ENCODE peak calls at places on chromosomes 4 and X, in four cellular contexts. C, L, B and X are unnamed samples.

GRCh38 chr4:145883173-145883572 is 55.5 kb downstream of the ZNF827 start:
- DNase-seq in C (no peak), L (no peak), B (no peak), X (no peak)

GRCh38 chr4:166421556-166422156 is 548.6 kb downstream of the TLL1 start:
- DNase-seq in C (no peak), L (no peak), B (no peak), X (no peak)

GRCh38 chr4:8061573-8061972 is 97.0 kb downstream of the ABLIM2 start:
- DNase-seq in C (no peak), L (no peak), B (no peak), X (no peak)

GRCh38 chr4:104966349-104967033 is 180.2 kb upstream of the TET2 start:
- DNase-seq in C (no peak), L (no peak), B (peak), X (no peak)

GRCh38 chrX:155070663-155070974 is 317 bp downstream of the CMC4 start:
- DNase-seq in C (no peak), L (no peak), B (peak), X (no peak)

GRCh38 chr4:173223743-173224142 is 55.1 kb downstream of the GALNT7 start:
- DNase-seq in C (no peak), L (no peak), B (no peak), X (no peak)

GRCh38 chr4:84994280-84994679 is 27.8 kb upstream of the WDFY3 start:
- DNase-seq in C (no peak), L (no peak), B (no peak), X (no peak)

GRCh38 chr4:171765514-171765913 is 47.7 kb upstream of the GALNTL6 start:
- DNase-seq in C (no peak), L (no peak), B (no peak), X (no peak)

GRCh38 chr4:36917413-36917812 is 327.1 kb upstream of the NWD2 start:
- DNase-seq in C (no peak), L (no peak), B (no peak), X (no peak)

GRCh38 chr4:73729534-73730165 is 10.7 kb upstream of the CXCL8 start:
- DNase-seq in C (peak), L (no peak), B (peak), X (no peak)

GRCh38 chrX:39752820-39753219 is 344.9 kb downstream of the BCOR start:
- DNase-seq in C (no peak), L (no peak), B (no peak), X (no peak)

GRCh38 chr4:183129675-183130074 is 30.6 kb downstream of the WWC2 start:
- DNase-seq in C (peak), L (no peak), B (no peak), X (no peak)

GRCh38 chrX:63657821-63658220 is 127.2 kb downstream of the ARHGEF9 start:
- DNase-seq in C (no peak), L (no peak), B (no peak), X (no peak)

GRCh38 chrX:148298737-148299136 is 201.7 kb upstream of the AFF2 start:
- DNase-seq in C (no peak), L (no peak), B (no peak), X (no peak)

GRCh38 chrX:10198254-10198653 is 41.5 kb downstream of the CLCN4 start:
- DNase-seq in C (peak), L (no peak), B (no peak), X (no peak)

GRCh38 chr4:85084371-85085170 is 118.1 kb upstream of the WDFY3 start:
- DNase-seq in C (peak), L (no peak), B (peak), X (no peak)

GRCh38 chr4:40204507-40205258 is 7.9 kb downstream of the RHOH start:
- DNase-seq in C (peak), L (no peak), B (no peak), X (no peak)

GRCh38 chr4:138405439-138405838 is 163.3 kb upstream of the SLC7A11 start:
- DNase-seq in C (no peak), L (no peak), B (no peak), X (no peak)

GRCh38 chr4:53962516-53963225 is 101.7 kb downstream of the CHIC2 start:
- DNase-seq in C (no peak), L (no peak), B (no peak), X (no peak)

GRCh38 chr4:80566203-80566872 is 230.8 kb downstream of the CFAP299 start:
- DNase-seq in C (no peak), L (no peak), B (no peak), X (no peak)

GRCh38 chr4:63315651-63316050 is 1093.6 kb downstream of the TECRL start:
- DNase-seq in C (no peak), L (no peak), B (no peak), X (no peak)

GRCh38 chr4:20065952-20066351 is 185.8 kb upstream of the SLIT2 start:
- DNase-seq in C (no peak), L (no peak), B (no peak), X (no peak)

GRCh38 chr4:33911951-33912350 is 2332.4 kb downstream of the ARAP2 start:
- DNase-seq in C (no peak), L (no peak), B (no peak), X (no peak)

GRCh38 chr4:81622028-81622427 is 150.3 kb upstream of the RASGEF1B start:
- DNase-seq in C (no peak), L (no peak), B (no peak), X (no peak)

GRCh38 chr4:157701695-157701994 is 471.2 kb downstream of the GASK1B start:
- DNase-seq in C (no peak), L (no peak), B (no peak), X (no peak)

GRCh38 chr4:13546855-13547562 is 2.7 kb upstream of the NKX3-2 start:
- DNase-seq in C (no peak), L (no peak), B (no peak), X (no peak)

GRCh38 chr4:116599859-116600258 is 485.5 kb downstream of the TRAM1L1 start:
- DNase-seq in C (peak), L (no peak), B (no peak), X (peak)

GRCh38 chr4:80336582-80336981 is 1.1 kb downstream of the CFAP299 start:
- DNase-seq in C (peak), L (no peak), B (no peak), X (no peak)

GRCh38 chrX:53072418-53073114 is 9.6 kb upstream of the TSPYL2 start:
- DNase-seq in C (no peak), L (no peak), B (no peak), X (no peak)

GRCh38 chrX:24796204-24796603 is 102.5 kb downstream of the POLA1 start:
- DNase-seq in C (no peak), L (no peak), B (no peak), X (no peak)

GRCh38 chrX:56853436-56853835 is 124.4 kb downstream of the NBDY start:
- DNase-seq in C (no peak), L (no peak), B (no peak), X (no peak)

GRCh38 chr4:15691346-15692140 is 9.9 kb downstream of the FAM200B start:
- DNase-seq in C (no peak), L (no peak), B (no peak), X (no peak)